ENCODE peak calls at places on chromosomes 11 and 22, in nine cellular contexts. U, G, R, D, M, P, T, I and X are unnamed samples.

GRCh38 chr11:76248210-76248609 is 41.9 kb upstream of the WNT11 start:
- DNase-seq in D (no peak), R (no peak), G (no peak), P (no peak), I (no peak), T (peak), U (no peak), M (no peak), X (peak)

GRCh38 chr22:39612811-39613548 is 42.4 kb downstream of the CACNA1I start:
- DNase-seq in T (no peak), R (no peak), D (no peak), U (no peak), M (no peak), P (peak), I (no peak), G (no peak), X (no peak)

GRCh38 chr22:18104566-18104965 is 6.0 kb upstream of the TUBA8 start:
- DNase-seq in I (peak), D (peak), P (no peak), U (peak), R (peak), T (peak), M (no peak), G (no peak), X (no peak)

GRCh38 chr11:66985508-66986177 is 10.5 kb downstream of the C11orf86 start:
- DNase-seq in T (no peak), P (no peak), U (no peak), G (no peak), R (no peak), I (no peak), M (no peak), D (no peak), X (no peak)

GRCh38 chr11:131228378-131228777 is 142.0 kb upstream of the NTM start:
- DNase-seq in I (no peak), R (no peak), T (no peak), D (no peak), M (no peak), G (no peak), P (no peak), U (no peak), X (no peak)

GRCh38 chr22:37176464-37177061 is 11.5 kb downstream of the C1QTNF6 start:
- DNase-seq in U (peak), G (no peak), P (no peak), R (no peak), I (peak), D (peak), T (peak), M (peak), X (no peak)

GRCh38 chr11:128492461-128492860 is 94.9 kb downstream of the ETS1 start:
- DNase-seq in R (no peak), D (peak), G (no peak), P (no peak), T (peak), M (no peak), I (peak), U (no peak), X (no peak)

GRCh38 chr22:40046126-40046525 is 51.4 kb downstream of the FAM83F start:
- DNase-seq in U (no peak), I (no peak), M (no peak), R (no peak), P (peak), G (no peak), D (no peak), T (no peak), X (no peak)

GRCh38 chr11:1234771-1235614 is 12.1 kb downstream of the MUC5B start:
- DNase-seq in U (no peak), P (no peak), G (peak), I (no peak), M (no peak), R (no peak), T (no peak), D (no peak), X (no peak)

GRCh38 chr22:28829358-28830181 is 29.2 kb upstream of the XBP1 start:
- DNase-seq in I (peak), G (peak), P (peak), D (peak), R (peak), T (peak), M (peak), U (peak), X (peak)

GRCh38 chr11:13047884-13048283 is 38.8 kb downstream of the RASSF10 start:
- DNase-seq in D (no peak), U (no peak), T (no peak), G (no peak), R (no peak), P (no peak), M (no peak), I (no peak), X (no peak)

GRCh38 chr22:17095538-17095937 is 10.7 kb downstream of the IL17RA start:
- DNase-seq in I (peak), U (no peak), T (no peak), P (no peak), G (peak), R (no peak), D (peak), M (no peak), X (peak)